ENCODE peak calls at places on chromosomes 12 and 14, in four cellular contexts. P is HepG2, Y is K562, Z is H1. Q is an unnamed sample.

GRCh38 chr12:123713398-123714301 is 1.5 kb downstream of the ATP6V0A2 start:
- DNase-seq in Z (no peak), Y (peak), P (peak), Q (no peak)

GRCh38 chr12:109033239-109034196 is 12.7 kb upstream of the SVOP start:
- DNase-seq in P (no peak), Z (no peak), Y (no peak), Q (no peak)

GRCh38 chr14:93859957-93860356 is 67.2 kb upstream of the FAM181A start:
- DNase-seq in Y (peak), P (no peak), Z (no peak), Q (no peak)

GRCh38 chr12:106296179-106296877 is 6.2 kb upstream of the TCP11L2 start:
- DNase-seq in P (peak), Y (no peak), Z (no peak), Q (no peak)

GRCh38 chr12:108638141-108638823 is 4.6 kb upstream of the SELPLG start:
- DNase-seq in Z (peak), P (no peak), Y (no peak), Q (no peak)

GRCh38 chr12:124479680-124480468 is 87.5 kb downstream of the NCOR2 start:
- DNase-seq in Y (no peak), Z (no peak), P (no peak), Q (no peak)

GRCh38 chr12:123621101-123621500 is 12.4 kb downstream of the EIF2B1 start:
- DNase-seq in P (no peak), Y (no peak), Z (no peak), Q (no peak)

GRCh38 chr12:71576546-71576945 is 87.1 kb downstream of the ZFC3H1 start:
- DNase-seq in Y (no peak), P (no peak), Z (no peak), Q (no peak)

GRCh38 chr14:68458840-68459469 is 333.9 kb downstream of the ZFP36L1 start:
- DNase-seq in P (peak), Z (no peak), Y (no peak), Q (no peak)

GRCh38 chr14:105879867-105880561 is 353.6 kb downstream of the TMEM121 start:
- DNase-seq in P (no peak), Z (no peak), Y (no peak), Q (no peak)

GRCh38 chr12:131116437-131117117 is 162.9 kb downstream of the ADGRD1 start:
- DNase-seq in Z (no peak), P (no peak), Y (no peak), Q (no peak)

GRCh38 chr12:12499909-12500604 is 62.6 kb downstream of the DUSP16 start:
- DNase-seq in Y (no peak), P (no peak), Z (no peak), Q (no peak)

GRCh38 chr12:124524231-124524925 is 43.0 kb downstream of the NCOR2 start:
- DNase-seq in Y (no peak), Z (no peak), P (no peak), Q (no peak)

GRCh38 chr14:72740966-72741835 is 152.7 kb downstream of the DPF3 start:
- DNase-seq in P (no peak), Z (no peak), Y (no peak), Q (no peak)

GRCh38 chr14:104403421-104404220 is 175.9 kb upstream of the C14orf180 start:
- DNase-seq in P (no peak), Y (no peak), Z (no peak), Q (no peak)

GRCh38 chr14:53701108-53701875 is 255.3 kb downstream of the BMP4 start:
- DNase-seq in Z (no peak), P (no peak), Y (no peak), Q (peak)

GRCh38 chr12:56836317-56836716 is 73.2 kb downstream of the HSD17B6 start:
- DNase-seq in Z (no peak), P (no peak), Y (no peak), Q (no peak)

GRCh38 chr14:59425322-59425945 is 39.7 kb downstream of the GPR135 start:
- DNase-seq in Y (no peak), Z (no peak), P (no peak), Q (no peak)

GRCh38 chr12:123010110-123010509 is 29.6 kb downstream of the ARL6IP4 start:
- DNase-seq in P (no peak), Y (no peak), Z (no peak), Q (no peak)

GRCh38 chr14:101582294-101582693 is 21.0 kb downstream of the DIO3 start:
- DNase-seq in Y (no peak), Z (no peak), P (no peak), Q (no peak)

GRCh38 chr12:6767592-6768384 is 1.6 kb downstream of the PTMS start:
- DNase-seq in Z (no peak), Y (peak), P (peak), Q (no peak)

GRCh38 chr12:128326419-128326818 is 59.4 kb downstream of the TMEM132C start:
- DNase-seq in P (no peak), Z (no peak), Y (no peak), Q (no peak)

GRCh38 chr14:34912182-34912581 is 37.0 kb upstream of the BAZ1A start:
- DNase-seq in P (peak), Z (no peak), Y (peak), Q (no peak)

GRCh38 chr12:83181074-83181473 is 494.4 kb downstream of the TMTC2 start:
- DNase-seq in Z (no peak), Y (no peak), P (no peak), Q (no peak)

GRCh38 chr12:2136901-2137300 is 84.1 kb downstream of the CACNA1C start:
- DNase-seq in Y (no peak), P (no peak), Z (no peak), Q (no peak)

GRCh38 chr12:122137229-122137628 is 36.8 kb downstream of the IL31 start:
- DNase-seq in Z (no peak), P (no peak), Y (peak), Q (no peak)

GRCh38 chr14:40447032-40447431 is 1014.8 kb upstream of the FBXO33 start:
- DNase-seq in Y (no peak), Z (no peak), P (no peak), Q (no peak)

GRCh38 chr12:103955811-103956514 is 9.7 kb upstream of the TDG start:
- DNase-seq in Y (no peak), Z (no peak), P (no peak), Q (no peak)
- TF ChIP-seq HDAC6 in Y (no peak), Z (no peak), P (no peak), Q (no peak)

DNA sequence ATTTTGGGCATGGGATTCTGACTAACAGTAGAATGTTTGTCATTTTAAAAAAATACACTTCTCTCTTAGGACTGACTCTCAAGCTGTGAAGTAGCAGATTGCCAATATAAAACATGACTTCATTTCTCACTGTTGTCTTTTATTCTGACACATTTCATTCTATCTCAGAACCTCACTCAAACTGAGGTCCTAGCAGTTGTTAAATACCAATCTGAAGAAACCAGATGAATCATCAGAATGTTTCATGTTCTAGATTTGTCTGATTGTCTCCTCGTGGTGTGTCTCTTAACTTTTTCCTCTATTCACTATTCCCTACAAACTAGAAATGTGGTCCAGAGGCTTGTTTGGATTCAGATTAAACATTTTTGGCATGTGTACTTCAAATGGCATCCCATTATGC is 276.4 kb upstream of the NPAS3 start:
- DNase-seq in P (no peak), Z (no peak), Y (no peak), Q (no peak)
- TF ChIP-seq HDAC6 in P (no peak), Z (no peak), Y (no peak), Q (no peak)

GRCh38 chr12:52454411-52455201 is 2.7 kb upstream of the KRT6B start:
- DNase-seq in Y (no peak), P (no peak), Z (no peak), Q (no peak)
- TF ChIP-seq HDAC6 in Y (no peak), P (no peak), Z (no peak), Q (no peak)

DNA sequence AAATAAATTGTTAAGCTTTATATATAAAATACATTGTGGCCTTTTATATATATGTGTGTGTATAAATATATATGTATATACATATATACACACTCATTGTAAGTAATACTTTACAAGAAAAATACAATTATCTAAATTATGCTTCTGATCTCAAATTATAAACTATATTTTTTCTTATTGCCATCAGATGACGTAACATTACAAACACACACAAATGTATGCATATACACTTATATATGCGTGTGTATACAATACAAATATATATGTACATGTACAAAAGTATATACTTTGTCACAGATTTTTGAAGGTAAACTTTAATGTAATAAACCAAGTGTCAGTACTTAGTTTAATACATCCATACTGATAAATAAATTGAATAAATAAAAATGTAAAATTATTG is 278.9 kb upstream of the LMO3 start:
- DNase-seq in Y (no peak), Z (no peak), P (no peak), Q (no peak)
- TF ChIP-seq HDAC6 in Y (no peak), Z (no peak), P (no peak), Q (no peak)

GRCh38 chr12:132558861-132559623 is 51.3 kb downstream of the LRCOL1 start:
- DNase-seq in Z (no peak), P (no peak), Y (no peak), Q (no peak)

GRCh38 chr12:132559652-132560420 is 50.5 kb downstream of the LRCOL1 start:
- DNase-seq in P (peak), Z (no peak), Y (peak), Q (no peak)

GRCh38 chr12:132556801-132557200 is 53.6 kb downstream of the LRCOL1 start:
- DNase-seq in Z (no peak), P (no peak), Y (no peak), Q (no peak)

GRCh38 chr12:132557291-132557968 is 53.0 kb downstream of the LRCOL1 start:
- DNase-seq in P (no peak), Z (no peak), Y (no peak), Q (no peak)

DNA sequence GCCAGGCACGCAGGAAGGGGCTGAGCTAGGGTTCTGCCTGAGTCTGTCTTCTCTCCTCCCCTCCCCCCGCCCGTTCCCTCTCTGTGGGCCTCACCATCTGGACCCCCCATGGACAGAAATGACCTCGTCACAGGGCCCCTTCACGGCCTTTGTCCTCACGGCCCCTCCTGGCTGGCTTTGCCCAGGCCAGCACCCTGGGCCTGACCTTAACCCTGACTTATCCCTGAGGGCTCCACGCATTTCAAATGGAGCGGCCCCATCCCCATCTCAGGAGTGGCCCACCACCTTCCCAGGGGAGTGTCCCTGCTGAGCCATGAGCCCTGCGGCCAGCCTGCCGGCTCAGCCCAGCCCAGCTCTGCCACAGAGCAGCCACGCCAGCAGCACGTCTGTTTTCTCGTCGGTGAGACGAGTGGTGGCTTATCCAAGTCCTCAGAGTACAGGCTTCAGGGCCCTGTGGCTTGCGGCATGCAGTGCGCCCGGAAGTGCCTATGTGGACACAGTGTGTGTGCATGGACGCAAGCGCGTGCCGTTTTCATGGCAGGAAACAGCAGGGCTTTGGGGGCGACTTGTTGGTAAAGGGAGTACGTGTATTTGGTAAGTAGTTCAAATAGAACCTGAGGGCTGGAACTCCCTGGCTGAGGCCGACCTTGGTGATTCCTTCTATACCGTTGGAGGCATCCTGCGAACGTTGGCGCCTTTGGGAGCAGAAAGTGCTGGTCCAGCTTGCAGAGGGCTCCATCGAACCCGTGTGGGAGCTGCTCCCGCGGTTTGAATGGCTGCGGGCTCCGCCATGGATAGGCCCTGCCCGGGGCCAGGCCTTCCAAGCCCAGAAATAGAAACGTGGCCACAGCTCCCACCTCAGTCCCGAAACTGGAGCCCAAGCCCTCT is 52.2 kb downstream of the LRCOL1 start:
- DNase-seq in Y (no peak), Z (no peak), P (peak), Q (no peak)
- TF ChIP-seq HDAC6 in Y (no peak), Z (no peak), P (no peak), Q (no peak)

GRCh38 chr14:75244121-75244520 is 34.5 kb upstream of the FOS start:
- DNase-seq in P (no peak), Y (no peak), Z (no peak), Q (no peak)

GRCh38 chr14:75238728-75239455 is 39.7 kb upstream of the FOS start:
- DNase-seq in P (no peak), Z (no peak), Y (no peak), Q (no peak)

GRCh38 chr14:75246546-75247285 is 31.9 kb upstream of the FOS start:
- DNase-seq in Z (no peak), Y (no peak), P (no peak), Q (no peak)

GRCh38 chr14:75240781-75241180 is 37.8 kb upstream of the FOS start:
- DNase-seq in Z (no peak), Y (no peak), P (no peak), Q (no peak)

DNA sequence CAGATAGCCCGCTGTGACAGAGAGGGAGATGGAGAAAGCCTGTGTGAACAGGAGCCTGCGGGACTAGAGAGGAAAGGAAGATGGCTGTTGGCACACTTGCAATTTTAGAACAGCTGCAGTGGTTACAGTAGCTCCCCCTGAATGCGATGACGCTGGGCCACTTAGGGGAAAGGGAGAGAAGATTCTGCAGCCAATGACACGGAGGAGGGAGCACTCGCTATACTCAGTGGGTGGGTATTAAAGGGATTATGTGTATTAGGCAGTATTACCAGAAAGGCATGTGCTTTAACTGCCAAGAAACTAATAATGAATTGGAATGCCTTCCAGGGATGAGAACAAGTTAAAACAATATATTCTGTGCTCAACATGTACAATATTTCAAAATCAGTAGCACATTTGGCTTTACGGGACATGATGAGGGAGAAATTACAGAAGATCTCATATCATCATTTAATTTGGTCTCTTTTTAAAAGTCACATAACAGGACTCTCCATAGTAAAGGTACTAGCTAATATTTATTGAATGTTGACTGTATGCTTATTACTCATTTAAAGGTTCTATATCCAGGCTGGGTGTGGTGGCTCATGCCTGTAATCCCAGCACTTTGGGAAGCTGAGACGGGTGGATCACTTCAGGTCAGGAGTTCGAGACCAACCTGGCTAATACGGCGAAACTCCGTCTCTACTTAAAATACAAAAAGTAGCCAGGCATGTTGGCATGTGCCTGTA is 35.9 kb upstream of the FOS start:
- DNase-seq in Z (no peak), P (no peak), Y (no peak), Q (no peak)
- TF ChIP-seq HDAC6 in Z (no peak), P (no peak), Y (no peak), Q (no peak)